ENCODE peak calls at places on chromosomes 13 and 19, in six cellular contexts. Z, Q, A, D, K and M are unnamed samples.

GRCh38 chr19:42281175-42282035 is 12.4 kb downstream of the CIC start:
- DNase-seq in K (peak), Z (peak), A (peak), D (peak), Q (peak), M (no peak)

GRCh38 chr19:6066661-6067646 is 43.3 kb downstream of the RFX2 start:
- DNase-seq in A (peak), D (peak), Q (no peak), Z (peak), K (peak), M (peak)

GRCh38 chr19:41341669-41342490 is 11.8 kb downstream of the TGFB1 start:
- DNase-seq in Q (peak), A (no peak), D (no peak), Z (no peak), K (no peak), M (no peak)

GRCh38 chr13:77150651-77151050 is 123.7 kb upstream of the FBXL3 start:
- DNase-seq in Z (no peak), A (no peak), D (no peak), Q (no peak), K (no peak), M (no peak)

GRCh38 chr13:87122551-87122950 is 548.6 kb upstream of the SLITRK5 start:
- DNase-seq in A (no peak), D (no peak), K (no peak), Q (no peak), Z (no peak), M (no peak)

GRCh38 chr13:72198967-72199601 is 332.1 kb upstream of the DACH1 start:
- DNase-seq in Q (no peak), Z (no peak), A (no peak), K (no peak), D (no peak), M (no peak)

GRCh38 chr13:20171364-20171763 is 10.5 kb upstream of the GJA3 start:
- DNase-seq in D (no peak), Z (no peak), Q (no peak), A (no peak), K (no peak), M (no peak)

GRCh38 chr13:41458939-41459753 is 1.8 kb downstream of the RGCC start:
- DNase-seq in Z (peak), Q (no peak), D (peak), K (no peak), A (no peak), M (no peak)

GRCh38 chr19:38290631-38291147 is 13.4 kb upstream of the C19orf33 start:
- DNase-seq in Q (no peak), Z (no peak), D (no peak), A (no peak), K (no peak), M (no peak)

GRCh38 chr13:74036373-74036772 is 97.8 kb downstream of the KLF12 start:
- DNase-seq in Z (no peak), D (no peak), K (no peak), Q (no peak), A (no peak), M (no peak)

GRCh38 chr19:31461814-31462539 is 112.7 kb upstream of the TSHZ3 start:
- DNase-seq in D (no peak), Q (no peak), Z (no peak), A (no peak), K (no peak), M (no peak)

GRCh38 chr13:81207221-81207620 is 866.3 kb upstream of the SPRY2 start:
- DNase-seq in D (no peak), Z (no peak), A (no peak), K (no peak), Q (no peak), M (no peak)

GRCh38 chr19:5572556-5573286 is 5.0 kb upstream of the TINCR start:
- DNase-seq in Z (no peak), Q (no peak), A (no peak), D (no peak), K (no peak), M (no peak)

GRCh38 chr19:648904-649733 is 9.4 kb downstream of the FGF22 start:
- DNase-seq in K (no peak), D (no peak), Z (no peak), Q (peak), A (peak), M (no peak)

GRCh38 chr19:33325920-33326319 is 23.6 kb upstream of the CEBPA start:
- DNase-seq in Q (no peak), Z (no peak), K (no peak), A (no peak), D (no peak), M (no peak)

GRCh38 chr19:3034845-3035541 is 5.9 kb upstream of the TLE2 start:
- DNase-seq in K (no peak), D (no peak), Z (no peak), A (peak), Q (no peak), M (peak)

GRCh38 chr13:42041017-42041683 is 7.3 kb upstream of the DGKH start:
- DNase-seq in Z (peak), D (peak), Q (peak), A (peak), K (no peak), M (no peak)

GRCh38 chr19:932647-933552 is 7.1 kb downstream of the ARID3A start:
- DNase-seq in D (no peak), Z (no peak), K (no peak), A (peak), Q (peak), M (peak)

GRCh38 chr13:21637296-21637695 is 33.3 kb upstream of the MICU2 start:
- DNase-seq in Z (peak), Q (peak), K (no peak), D (peak), A (peak), M (no peak)

GRCh38 chr13:93745884-93746283 is 519.3 kb downstream of the GPC6 start:
- DNase-seq in D (no peak), Q (no peak), K (no peak), Z (no peak), A (no peak), M (no peak)

GRCh38 chr13:114339779-114340534 is 25.7 kb downstream of the CHAMP1 start:
- DNase-seq in Z (no peak), A (no peak), D (peak), K (no peak), Q (no peak), M (no peak)

GRCh38 chr13:40985596-40986327 is 33.4 kb downstream of the ELF1 start:
- DNase-seq in A (no peak), Q (no peak), K (no peak), D (no peak), Z (no peak), M (no peak)

GRCh38 chr19:13275016-13275722 is 125.0 kb downstream of the IER2 start:
- DNase-seq in Q (no peak), D (no peak), K (no peak), A (no peak), Z (no peak), M (no peak)

GRCh38 chr19:43752287-43752875 is 2.4 kb downstream of the SMG9 start:
- DNase-seq in Z (no peak), Q (no peak), A (no peak), D (no peak), K (no peak), M (no peak)

GRCh38 chr19:43773725-43774102 is 7.1 kb downstream of the KCNN4 start:
- DNase-seq in A (no peak), Q (no peak), K (no peak), Z (peak), D (no peak), M (no peak)

GRCh38 chr19:34222386-34222785 is 32.0 kb upstream of the GARRE1 start:
- DNase-seq in K (no peak), Q (no peak), A (no peak), D (no peak), Z (no peak), M (no peak)

GRCh38 chr13:101111894-101112293 is 304.4 kb downstream of the NALCN start:
- DNase-seq in D (no peak), K (no peak), Q (no peak), A (no peak), Z (no peak), M (no peak)

GRCh38 chr13:49587311-49587847 is 2.0 kb upstream of the RCBTB1 start:
- DNase-seq in D (no peak), Z (no peak), K (no peak), Q (no peak), A (no peak), M (no peak)
- TF ChIP-seq EP300 in D (no peak), Z (no peak), K (no peak), Q (no peak), A (no peak), M (no peak)

GRCh38 chr19:49858591-49858985 is 7.6 kb downstream of the PTOV1 start:
- DNase-seq in Q (peak), D (no peak), Z (no peak), A (no peak), K (no peak), M (no peak)
- TF ChIP-seq POLR2A in Q (no peak), D (no peak), Z (no peak), A (no peak), K (no peak), M (no peak)

DNA sequence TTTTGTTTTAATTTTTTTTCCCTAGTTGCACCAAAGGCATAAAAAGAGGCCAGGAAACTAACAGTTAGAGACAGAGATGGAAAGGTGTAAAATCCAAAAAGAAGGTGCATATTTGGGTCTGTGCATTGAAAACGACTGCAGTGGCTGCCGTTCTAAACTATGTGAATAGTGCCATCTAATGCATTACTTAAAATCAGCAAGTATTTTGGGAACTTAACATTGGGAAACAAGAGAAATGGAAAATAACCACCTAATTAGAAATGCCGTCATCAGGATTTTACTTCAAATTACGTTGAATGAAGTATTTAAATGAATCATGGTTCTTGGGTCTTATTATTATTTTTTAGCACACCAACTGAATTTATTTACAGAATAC is 189.5 kb upstream of the MIR17HG start:
- DNase-seq in Z (no peak), K (no peak), A (no peak), Q (no peak), D (no peak), M (no peak)
- TF ChIP-seq CTCF in Z (no peak), K (no peak), A (no peak), Q (no peak), D (no peak), M (no peak)

DNA sequence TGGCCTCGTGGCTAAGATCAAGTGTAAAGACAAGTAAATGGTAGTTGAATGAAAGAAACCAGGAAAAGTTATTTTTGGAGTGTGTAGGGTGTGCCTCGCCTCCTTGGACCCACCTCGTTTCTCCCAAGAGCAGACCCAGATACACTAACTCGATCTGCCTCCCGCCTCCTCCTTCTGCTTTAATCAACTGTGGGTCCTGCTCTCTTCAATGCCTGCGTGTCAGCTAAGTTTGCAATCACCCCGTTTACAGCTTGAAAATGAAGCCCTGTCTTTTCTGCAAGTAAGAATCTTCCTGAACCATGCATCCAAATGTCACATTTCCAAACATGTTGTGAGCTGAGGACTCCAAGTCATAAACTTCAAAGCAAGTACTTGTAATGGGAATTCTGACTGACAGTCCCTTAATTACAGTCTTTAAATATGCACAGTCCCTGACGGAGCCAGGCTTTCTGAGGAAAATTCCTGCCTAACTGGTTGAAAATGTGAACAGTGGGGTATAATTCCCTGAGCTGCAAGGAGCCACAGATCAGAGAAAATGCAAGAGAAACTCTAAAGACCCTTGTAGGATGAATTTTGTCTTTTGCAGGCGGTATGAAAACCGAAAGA is 154.9 kb upstream of the UQCRFS1 start:
- DNase-seq in K (no peak), D (no peak), Z (peak), A (no peak), Q (no peak), M (no peak)
- TF ChIP-seq EP300 in K (no peak), D (no peak), Z (no peak), A (no peak), Q (no peak), M (no peak)

DNA sequence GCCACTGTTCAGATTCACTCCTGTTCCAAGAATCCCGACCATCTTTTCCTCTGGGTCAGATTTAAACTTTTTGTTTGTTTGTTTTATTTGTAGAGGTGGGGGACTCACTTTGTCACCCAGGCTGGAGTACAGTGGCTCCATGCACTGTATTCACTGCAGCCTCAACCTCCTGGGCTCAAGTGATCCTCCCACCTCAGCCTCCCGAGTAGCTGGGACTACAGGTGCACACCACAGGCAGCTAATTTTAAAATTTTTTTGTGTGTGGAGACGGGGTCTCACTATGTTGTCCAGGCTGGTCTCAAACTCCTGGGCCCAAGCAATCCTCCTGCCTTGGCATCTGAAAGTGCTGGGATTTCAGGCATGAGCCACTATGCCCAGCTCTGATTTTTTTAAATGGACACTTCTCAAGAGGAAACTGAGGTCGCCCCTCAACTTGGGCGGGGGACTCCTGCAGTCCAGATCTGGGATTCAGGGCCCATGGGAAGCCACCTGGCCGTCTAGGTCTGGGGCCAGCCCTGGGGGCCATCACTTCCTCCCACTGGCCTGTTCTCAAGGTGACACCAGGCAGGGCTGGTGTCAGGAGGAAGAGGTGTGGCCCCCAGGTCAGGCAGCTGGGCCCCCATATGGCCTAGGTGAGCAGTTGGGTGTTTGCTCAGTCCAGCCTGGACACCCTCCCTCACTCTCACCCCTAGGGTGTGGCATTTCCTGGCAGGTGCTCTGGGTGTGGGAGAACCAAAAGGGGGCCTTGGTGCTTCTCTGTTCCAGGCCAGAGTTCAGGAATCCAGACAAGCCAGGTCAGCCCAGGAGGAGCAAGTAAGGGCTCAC is 1.3 kb downstream of the B3GNT3 start:
- DNase-seq in K (no peak), D (no peak), Q (no peak), Z (no peak), A (no peak), M (no peak)
- TF ChIP-seq POLR2A in K (no peak), D (no peak), Q (no peak), Z (no peak), A (no peak), M (no peak)

DNA sequence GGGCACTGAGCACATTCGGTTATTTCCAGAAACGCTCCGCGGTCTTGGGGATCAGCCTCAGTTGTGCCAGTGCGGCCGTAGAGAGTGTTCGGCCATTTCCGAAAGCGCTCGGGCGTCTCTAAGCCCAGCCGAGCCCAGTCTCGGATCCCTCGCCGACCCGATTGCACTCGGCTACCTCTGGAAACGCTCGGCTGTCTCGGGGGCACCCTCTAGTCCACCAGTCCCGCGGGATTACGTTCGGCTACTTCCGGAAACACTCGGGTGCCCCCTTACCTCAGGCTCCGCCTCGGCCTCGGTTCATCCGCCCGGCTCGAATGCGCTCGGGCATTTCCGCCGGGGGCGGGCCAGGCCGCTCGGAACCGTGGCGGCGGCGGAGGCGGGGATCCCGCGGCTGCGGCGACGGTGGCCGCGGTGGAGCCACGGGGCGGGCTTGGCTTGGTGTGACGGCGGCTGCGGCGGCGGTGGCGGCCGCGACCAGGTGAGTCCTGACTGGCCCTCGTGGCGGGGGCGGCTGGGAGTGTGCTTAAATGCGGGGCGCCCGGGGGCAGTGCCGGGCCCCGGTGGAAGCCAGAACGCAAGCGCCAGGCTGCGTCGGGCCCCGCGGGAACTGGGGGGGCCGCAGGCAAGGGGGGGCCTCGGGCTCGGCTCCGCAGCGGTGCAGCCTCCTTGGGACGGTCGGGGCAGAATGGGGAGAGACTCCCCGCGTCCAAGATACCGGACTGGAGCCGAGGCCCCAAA is at the start of gene PIK3R2:
- DNase-seq in Q (peak), D (peak), Z (peak), K (peak), A (peak), M (peak)
- TF ChIP-seq CTCF in Q (no peak), D (peak), Z (peak), K (no peak), A (no peak), M (peak)

GRCh38 chr13:24273926-24274325 is 35.5 kb upstream of the C1QTNF9 start:
- DNase-seq in Q (no peak), A (no peak), K (no peak), D (no peak), Z (no peak), M (no peak)

GRCh38 chr13:24276310-24276709 is 33.1 kb upstream of the C1QTNF9 start:
- DNase-seq in A (no peak), Z (no peak), Q (no peak), K (no peak), D (no peak), M (no peak)

GRCh38 chr13:24272452-24273161 is 36.8 kb upstream of the C1QTNF9 start:
- DNase-seq in Z (no peak), Q (no peak), K (no peak), D (no peak), A (peak), M (no peak)

GRCh38 chr13:24275041-24275440 is 34.3 kb upstream of the C1QTNF9 start:
- DNase-seq in Q (no peak), Z (no peak), D (no peak), A (peak), K (no peak), M (no peak)

DNA sequence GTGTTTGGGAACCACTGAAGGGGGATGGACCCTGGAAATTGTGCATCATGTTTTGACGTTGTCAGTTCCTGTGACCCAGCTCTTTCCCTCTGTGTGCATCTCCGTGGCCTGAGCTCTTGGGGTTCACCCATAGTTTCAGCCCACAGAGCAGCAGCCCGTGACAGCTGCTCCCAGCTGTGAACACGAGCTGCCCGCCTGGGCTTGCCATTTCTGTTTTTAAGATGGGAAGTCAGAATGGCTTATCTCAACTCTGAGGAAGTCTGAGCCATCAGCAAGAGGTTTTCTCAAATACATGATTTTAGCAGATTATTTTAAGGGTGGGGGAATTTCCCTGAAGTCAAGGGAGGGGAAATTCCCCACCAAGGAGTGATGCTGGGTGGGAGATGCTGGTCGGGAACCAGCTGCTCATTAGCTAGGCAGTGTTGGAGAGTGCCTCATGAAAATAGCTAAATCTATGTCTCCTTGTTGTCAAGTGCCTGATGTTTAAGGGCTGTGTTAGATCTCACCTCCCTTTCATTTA is 34.9 kb upstream of the C1QTNF9 start:
- DNase-seq in K (no peak), Z (no peak), Q (no peak), A (peak), D (no peak), M (no peak)
- TF ChIP-seq EP300 in K (no peak), Z (no peak), Q (no peak), A (no peak), D (no peak), M (no peak)

GRCh38 chr19:7512400-7512851 is 3.5 kb upstream of the ZNF358 start:
- DNase-seq in Z (peak), A (no peak), K (no peak), Q (no peak), D (no peak), M (no peak)
- TF ChIP-seq POLR2A in Z (no peak), A (no peak), K (no peak), Q (no peak), D (no peak), M (no peak)

GRCh38 chr13:43304945-43305344 is 281.6 kb downstream of the DNAJC15 start:
- DNase-seq in A (no peak), D (no peak), Q (no peak), Z (no peak), K (no peak), M (no peak)
- TF ChIP-seq CTCF in A (no peak), D (no peak), Q (no peak), Z (no peak), K (no peak), M (no peak)

GRCh38 chr13:99228737-99229691 is 28.4 kb downstream of the UBAC2 start:
- DNase-seq in Q (no peak), Z (no peak), D (no peak), K (no peak), A (no peak), M (no peak)
- TF ChIP-seq EP300 in Q (no peak), Z (no peak), D (no peak), K (no peak), A (no peak), M (no peak)